ENCODE peak calls at places on chromosomes 13 and 19, in six cellular contexts. Q, D, Y, I, L and P are unnamed samples.

GRCh38 chr13:35163674-35164073 is 221.6 kb downstream of the NBEA start:
- DNase-seq in D (no peak), Q (no peak), I (peak), L (no peak), Y (no peak), P (no peak)

GRCh38 chr19:48698046-48698445 is 2.3 kb downstream of the FUT2 start:
- DNase-seq in Q (no peak), Y (no peak), D (no peak), I (no peak), L (no peak), P (peak)

GRCh38 chr19:38453596-38453995 is 20.1 kb downstream of the RYR1 start:
- DNase-seq in D (no peak), L (no peak), I (no peak), Y (no peak), Q (no peak), P (no peak)

GRCh38 chr19:43651758-43652545 is 12.3 kb upstream of the CADM4 start:
- DNase-seq in Y (peak), D (peak), L (peak), Q (peak), I (peak), P (peak)

GRCh38 chr13:23731709-23732108 is 157.5 kb downstream of the MIPEP start:
- DNase-seq in D (no peak), Y (no peak), I (no peak), L (no peak), Q (no peak), P (no peak)

GRCh38 chr13:61546911-61547310 is 131.3 kb upstream of the PCDH20 start:
- DNase-seq in L (no peak), D (no peak), Q (no peak), Y (no peak), I (no peak), P (no peak)

GRCh38 chr13:98364648-98365047 is 187.6 kb upstream of the RNF113B start:
- DNase-seq in D (no peak), L (no peak), I (no peak), Q (no peak), Y (no peak), P (no peak)

GRCh38 chr13:24076124-24076523 is 84.4 kb upstream of the SPATA13 start:
- DNase-seq in D (no peak), L (peak), Q (peak), Y (no peak), I (no peak), P (no peak)

GRCh38 chr19:46616631-46617322 is 8.1 kb downstream of the PTGIR start:
- DNase-seq in I (peak), L (peak), D (no peak), Q (peak), Y (peak), P (peak)

GRCh38 chr13:28412981-28413380 is 81.9 kb downstream of the FLT1 start:
- DNase-seq in D (no peak), Y (no peak), Q (no peak), I (no peak), L (no peak), P (no peak)

GRCh38 chr13:59099182-59099950 is 1064.4 kb downstream of the DIAPH3 start:
- DNase-seq in D (no peak), I (no peak), Y (no peak), Q (no peak), L (no peak), P (peak)

GRCh38 chr19:10749435-10750384 is 31.8 kb downstream of the DNM2 start:
- DNase-seq in D (no peak), I (no peak), L (no peak), Q (no peak), Y (no peak), P (no peak)

GRCh38 chr19:37304190-37304883 is 66.6 kb upstream of the ZNF527 start:
- DNase-seq in D (peak), L (no peak), Y (peak), Q (no peak), I (no peak), P (no peak)

GRCh38 chr19:21396893-21397572 is at the start of gene ZNF493:
- DNase-seq in L (peak), Q (peak), I (peak), D (peak), Y (peak), P (peak)

GRCh38 chr19:21398851-21399250 is 1.9 kb downstream of the ZNF493 start:
- DNase-seq in Q (no peak), D (no peak), I (no peak), Y (no peak), L (no peak), P (peak)

DNA sequence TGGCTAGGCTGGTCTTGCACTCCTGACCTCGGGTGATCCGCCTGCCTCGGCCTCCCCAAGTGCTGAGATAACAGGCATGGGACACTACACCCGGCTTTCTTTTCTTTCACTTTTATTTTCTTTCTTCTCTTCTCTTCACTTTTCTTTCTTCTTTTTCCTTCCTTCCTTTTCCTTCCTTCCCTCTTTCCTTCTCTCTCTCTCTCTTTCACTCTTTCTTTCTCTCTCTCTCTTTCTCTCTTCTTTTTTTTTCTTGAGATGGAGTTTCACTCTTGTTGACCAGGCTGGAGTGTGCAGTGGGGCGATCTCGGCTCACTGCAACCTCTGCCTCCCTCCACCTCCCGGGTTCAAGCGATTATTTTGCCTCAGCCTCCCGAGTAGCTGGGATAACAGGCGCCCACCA is 812 bp upstream of the ZNF493 start:
- DNase-seq in D (no peak), Y (no peak), Q (no peak), I (no peak), L (no peak), P (no peak)
- H3K4me3 ChIP-seq in D (no peak), Y (no peak), Q (no peak), I (no peak), L (no peak), P (no peak)

GRCh38 chr13:100490692-100491091 is 97.9 kb downstream of the GGACT start:
- DNase-seq in D (no peak), I (no peak), Y (peak), Q (no peak), L (peak), P (peak)

GRCh38 chr13:100485265-100485664 is 103.3 kb downstream of the GGACT start:
- DNase-seq in I (no peak), L (no peak), Y (no peak), Q (no peak), D (no peak), P (no peak)

GRCh38 chr13:100483836-100484381 is 104.7 kb downstream of the GGACT start:
- DNase-seq in I (no peak), Q (no peak), Y (no peak), L (no peak), D (no peak), P (no peak)

DNA sequence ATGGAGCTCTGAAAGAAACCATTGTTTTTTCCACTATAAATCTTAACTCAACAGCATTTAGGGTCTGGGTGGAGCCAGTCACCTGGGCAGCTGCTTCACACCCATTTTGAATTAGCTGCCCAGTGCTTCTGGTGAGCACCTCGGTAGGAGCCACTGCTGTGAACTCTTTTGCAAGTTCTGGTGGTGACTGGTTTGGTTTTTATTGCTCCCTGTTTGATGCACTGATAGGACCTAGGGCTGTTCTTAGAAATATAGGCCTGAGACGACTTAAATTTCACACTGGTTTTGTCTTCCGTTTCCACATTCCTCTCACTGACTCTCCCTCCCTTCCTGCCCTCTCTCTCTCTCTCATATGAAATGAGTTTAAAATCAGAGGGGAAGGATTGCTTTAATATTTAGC is 103.9 kb downstream of the GGACT start:
- DNase-seq in Y (no peak), D (no peak), L (no peak), I (no peak), Q (no peak), P (peak)
- TF ChIP-seq CTCF in Y (no peak), D (no peak), L (no peak), I (no peak), Q (no peak), P (no peak)

GRCh38 chr19:49814010-49814409 is 918 bp upstream of the FUZ start:
- DNase-seq in I (no peak), Y (no peak), L (no peak), D (no peak), Q (no peak), P (no peak)
- H3K4me3 ChIP-seq in I (peak), Y (no peak), L (no peak), D (peak), Q (peak), P (peak)

GRCh38 chr13:70967564-70967963 is 859.3 kb upstream of the KLHL1 start:
- DNase-seq in I (no peak), L (no peak), Q (no peak), Y (peak), D (no peak), P (no peak)
- TF ChIP-seq CTCF in I (no peak), L (no peak), Q (no peak), Y (no peak), D (no peak), P (no peak)

GRCh38 chr19:21020298-21021227 is at the start of gene ZNF430:
- DNase-seq in D (peak), I (peak), Q (peak), Y (peak), L (peak), P (peak)
- H3K4me3 ChIP-seq in D (peak), I (peak), Q (peak), Y (peak), L (peak), P (peak)

DNA sequence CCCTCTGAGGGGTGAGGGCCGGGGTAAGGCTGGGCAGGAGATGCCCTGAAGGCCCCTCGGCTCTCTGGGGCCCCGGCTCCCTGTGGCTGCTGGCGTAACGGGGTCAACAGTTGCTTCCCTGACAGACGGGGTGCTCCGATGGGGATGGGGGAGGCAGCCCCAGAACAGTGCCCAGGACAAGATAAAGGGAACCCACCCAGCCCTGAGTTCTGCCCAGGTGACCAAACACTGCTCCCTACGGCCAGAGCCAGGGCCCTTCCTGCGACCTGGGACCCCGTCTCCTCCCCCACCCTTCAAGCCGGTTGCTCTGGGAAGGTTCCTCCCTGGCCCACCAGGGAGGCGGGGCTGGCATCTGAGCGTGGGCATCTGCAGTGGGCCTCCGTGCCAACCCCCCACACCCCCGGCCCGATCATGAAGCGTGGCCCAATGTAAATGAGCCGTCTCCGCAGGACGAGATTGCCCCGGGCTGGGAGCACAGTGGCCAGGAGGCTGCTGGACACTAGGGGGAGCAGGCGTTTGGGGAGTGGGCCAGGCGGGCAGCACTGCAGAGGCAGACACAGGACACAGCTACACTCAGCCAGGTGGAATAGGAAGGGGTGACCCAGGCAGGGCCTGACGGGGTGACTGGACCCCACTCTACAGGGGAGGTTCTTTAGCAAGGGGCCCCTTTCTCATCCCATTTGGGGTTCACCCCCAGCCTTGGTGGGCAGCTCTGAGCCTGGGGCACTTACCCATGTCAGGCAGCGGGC is 1.1 kb upstream of the NKPD1 start:
- DNase-seq in I (peak), Y (peak), L (peak), Q (no peak), D (no peak), P (peak)
- TF ChIP-seq CTCF in I (peak), Y (peak), L (peak), Q (peak), D (no peak), P (peak)

GRCh38 chr13:97125810-97126738 is 96.1 kb upstream of the MBNL2 start:
- DNase-seq in Y (no peak), I (peak), L (no peak), Q (no peak), D (no peak), P (peak)
- H3K4me3 ChIP-seq in Y (no peak), I (peak), L (no peak), Q (no peak), D (no peak), P (no peak)

GRCh38 chr13:31175847-31176536 is 14.3 kb upstream of the HSPH1 start:
- DNase-seq in I (no peak), Y (no peak), Q (no peak), D (no peak), L (no peak), P (no peak)
- TF ChIP-seq CTCF in I (no peak), Y (no peak), Q (no peak), D (no peak), L (no peak), P (no peak)

GRCh38 chr19:1875646-1876493 is 9.4 kb downstream of the ABHD17A start:
- DNase-seq in Q (peak), D (peak), L (peak), I (peak), Y (peak), P (peak)

GRCh38 chr19:1872807-1873523 is 9.6 kb upstream of the KLF16 start:
- DNase-seq in I (no peak), L (no peak), Q (no peak), Y (no peak), D (no peak), P (no peak)

GRCh38 chr19:1871630-1872029 is 8.3 kb upstream of the KLF16 start:
- DNase-seq in L (no peak), Q (no peak), Y (no peak), I (no peak), D (no peak), P (no peak)

GRCh38 chr19:1874554-1875185 is 10.6 kb downstream of the ABHD17A start:
- DNase-seq in Q (no peak), Y (no peak), I (no peak), D (no peak), L (no peak), P (no peak)

DNA sequence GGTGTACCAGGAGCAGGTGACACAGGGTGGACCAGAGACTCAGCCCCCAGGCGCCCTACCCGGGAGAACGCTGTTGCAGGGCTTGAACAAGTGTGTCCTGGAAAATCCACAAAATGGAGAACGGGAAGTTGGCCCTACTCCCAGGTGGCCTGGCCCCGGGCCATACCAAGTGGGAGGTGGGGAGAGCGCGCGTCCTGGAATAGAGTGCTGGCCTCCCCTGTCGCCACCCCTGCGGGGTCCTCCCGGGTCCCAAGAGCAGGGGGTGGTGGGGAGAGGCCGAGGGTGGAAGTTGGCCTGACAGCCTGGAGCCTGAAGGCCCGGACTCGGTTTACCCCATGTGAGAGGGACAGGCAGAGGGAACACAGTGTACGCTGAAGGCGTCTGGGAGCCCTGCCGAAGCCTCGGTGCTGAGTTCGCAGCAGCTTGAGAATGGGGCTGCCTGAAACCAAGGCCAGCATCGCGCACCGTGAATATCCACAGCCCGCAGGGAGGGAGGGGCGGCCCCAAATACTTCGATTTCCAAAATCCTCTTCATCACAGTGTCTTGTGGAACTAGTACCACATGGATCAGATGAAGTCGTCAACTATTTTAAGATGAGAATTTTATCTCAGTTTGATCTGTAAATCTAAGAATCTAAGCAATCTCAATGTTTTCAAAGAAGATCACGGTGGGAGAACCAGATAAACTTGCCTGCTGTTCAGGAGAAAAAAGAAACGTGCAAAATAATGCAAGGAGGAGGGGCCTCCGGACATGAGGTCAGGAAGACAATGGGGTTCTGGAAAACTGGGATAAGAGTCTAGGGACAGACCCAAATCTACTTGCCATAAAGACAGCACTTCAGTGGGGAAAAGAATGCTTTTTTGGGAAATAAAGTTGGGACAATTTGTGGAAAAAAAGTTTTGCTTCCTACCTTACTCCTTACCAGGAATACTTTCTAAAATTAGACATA is 10.4 kb upstream of the KLF16 start:
- DNase-seq in L (no peak), Q (no peak), D (peak), I (no peak), Y (no peak), P (no peak)
- H3K4me3 ChIP-seq in L (no peak), Q (peak), D (peak), I (peak), Y (peak), P (no peak)

GRCh38 chr19:35328851-35329285 is at the start of gene CD22:
- DNase-seq in L (no peak), Y (no peak), Q (no peak), D (no peak), I (peak), P (no peak)

GRCh38 chr19:35331551-35332214 is 2.7 kb downstream of the CD22 start:
- DNase-seq in L (no peak), Q (no peak), D (no peak), I (no peak), Y (no peak), P (no peak)

GRCh38 chr19:35329323-35329722 is 336 bp downstream of the CD22 start:
- DNase-seq in Q (no peak), L (no peak), Y (no peak), D (no peak), I (no peak), P (no peak)

GRCh38 chr19:35330475-35330874 is 1.5 kb downstream of the CD22 start:
- DNase-seq in Y (no peak), Q (no peak), D (no peak), I (peak), L (no peak), P (no peak)

GRCh38 chr19:35327642-35328041 is 1.3 kb upstream of the CD22 start:
- DNase-seq in L (peak), I (no peak), Q (peak), Y (peak), D (no peak), P (peak)
- TF ChIP-seq CTCF in L (peak), I (peak), Q (peak), Y (peak), D (no peak), P (peak)